ENCODE peak calls at places on chromosomes 6 and 20, in ten cellular contexts. One of them, this sample, is unnamed.

GRCh38 chr20:31678389-31679356 is 41.0 kb downstream of the COX4I2 start:
- DNase-seq in H54: no peak
- DNase-seq in IMR-90: no peak
- DNase-seq in spleen: no peak
- DNase-seq in HCT116: no peak
- DNase-seq in right lobe of liver: no peak
- DNase-seq in GM12892: no peak
- DNase-seq in A549: no peak
- DNase-seq in Peyer's patch: no peak
- DNase-seq in NB4: no peak
- DNase-seq in this sample: no peak

GRCh38 chr6:136525586-136526195 is 24.5 kb downstream of the MAP7 start:
- DNase-seq in NB4: no peak
- DNase-seq in HCT116: no peak
- DNase-seq in right lobe of liver: no peak
- DNase-seq in A549: no peak
- DNase-seq in Peyer's patch: no peak
- DNase-seq in GM12892: no peak
- DNase-seq in H54: no peak
- DNase-seq in IMR-90: no peak
- DNase-seq in spleen: no peak
- DNase-seq in this sample: no peak

GRCh38 chr6:111710439-111710838 is 104.8 kb upstream of the TRAF3IP2 start:
- DNase-seq in HCT116: no peak
- DNase-seq in IMR-90: no peak
- DNase-seq in Peyer's patch: no peak
- DNase-seq in H54: no peak
- DNase-seq in spleen: no peak
- DNase-seq in A549: no peak
- DNase-seq in NB4: no peak
- DNase-seq in GM12892: no peak
- DNase-seq in right lobe of liver: no peak
- DNase-seq in this sample: no peak

GRCh38 chr20:11917663-11918062 is at the start of gene BTBD3:
- DNase-seq in HCT116: no peak
- DNase-seq in right lobe of liver: no peak
- DNase-seq in spleen: no peak
- DNase-seq in Peyer's patch: peak; percentile 17
- DNase-seq in IMR-90: peak; percentile 79
- DNase-seq in A549: no peak
- DNase-seq in NB4: no peak
- DNase-seq in H54: no peak
- DNase-seq in GM12892: no peak
- DNase-seq in this sample: peak; percentile 58

GRCh38 chr6:159061805-159062563 is 17.2 kb upstream of the TAGAP start:
- DNase-seq in A549: no peak
- DNase-seq in HCT116: no peak
- DNase-seq in IMR-90: no peak
- DNase-seq in right lobe of liver: no peak
- DNase-seq in spleen: no peak
- DNase-seq in H54: no peak
- DNase-seq in NB4: peak; percentile 76
- DNase-seq in Peyer's patch: peak; percentile 60
- DNase-seq in GM12892: no peak
- DNase-seq in this sample: no peak

GRCh38 chr6:1524040-1524480 is 85.7 kb upstream of the FOXC1 start:
- DNase-seq in HCT116: peak; percentile 70
- DNase-seq in IMR-90: peak; percentile 33
- DNase-seq in Peyer's patch: peak; percentile 67
- DNase-seq in A549: peak; percentile 32
- DNase-seq in H54: no peak
- DNase-seq in spleen: peak; percentile 84
- DNase-seq in right lobe of liver: peak; percentile 78
- DNase-seq in NB4: no peak
- DNase-seq in GM12892: peak; percentile 28
- DNase-seq in this sample: no peak

GRCh38 chr6:34238507-34239239 is 2.0 kb downstream of the HMGA1 start:
- DNase-seq in NB4: no peak
- DNase-seq in right lobe of liver: peak; percentile 50
- DNase-seq in Peyer's patch: peak; percentile 5
- DNase-seq in IMR-90: no peak
- DNase-seq in A549: no peak
- DNase-seq in GM12892: no peak
- DNase-seq in H54: peak; percentile 19
- DNase-seq in spleen: peak; percentile 80
- DNase-seq in HCT116: no peak
- DNase-seq in this sample: no peak

GRCh38 chr20:58359441-58359840 is 29.6 kb upstream of the VAPB start:
- DNase-seq in spleen: no peak
- DNase-seq in A549: no peak
- DNase-seq in IMR-90: peak; percentile 29
- DNase-seq in right lobe of liver: no peak
- DNase-seq in Peyer's patch: no peak
- DNase-seq in GM12892: no peak
- DNase-seq in HCT116: no peak
- DNase-seq in H54: no peak
- DNase-seq in NB4: no peak
- DNase-seq in this sample: no peak

GRCh38 chr6:127191716-127192115 is 73.2 kb downstream of the RSPO3 start:
- DNase-seq in spleen: no peak
- DNase-seq in H54: no peak
- DNase-seq in A549: no peak
- DNase-seq in GM12892: no peak
- DNase-seq in NB4: no peak
- DNase-seq in IMR-90: peak; percentile 65
- DNase-seq in HCT116: no peak
- DNase-seq in Peyer's patch: no peak
- DNase-seq in right lobe of liver: no peak
- DNase-seq in this sample: no peak

GRCh38 chr20:23435675-23436539 is 3.6 kb upstream of the CSTL1 start:
- DNase-seq in H54: no peak
- DNase-seq in right lobe of liver: peak; percentile 88
- DNase-seq in GM12892: no peak
- DNase-seq in HCT116: no peak
- DNase-seq in IMR-90: no peak
- DNase-seq in NB4: no peak
- DNase-seq in A549: no peak
- DNase-seq in Peyer's patch: no peak
- DNase-seq in spleen: no peak
- DNase-seq in this sample: no peak

GRCh38 chr6:116255246-116255800 is 1.4 kb upstream of the TSPYL4 start:
- DNase-seq in right lobe of liver: no peak
- DNase-seq in H54: no peak
- DNase-seq in HCT116: no peak
- DNase-seq in A549: no peak
- DNase-seq in GM12892: no peak
- DNase-seq in Peyer's patch: no peak
- DNase-seq in IMR-90: no peak
- DNase-seq in spleen: no peak
- DNase-seq in NB4: no peak
- DNase-seq in this sample: no peak

GRCh38 chr20:58661298-58662141 is 10.4 kb downstream of the STX16 start:
- DNase-seq in IMR-90: no peak
- DNase-seq in Peyer's patch: peak; percentile 20
- DNase-seq in right lobe of liver: no peak
- DNase-seq in H54: no peak
- DNase-seq in A549: no peak
- DNase-seq in GM12892: no peak
- DNase-seq in HCT116: no peak
- DNase-seq in NB4: no peak
- DNase-seq in spleen: no peak
- DNase-seq in this sample: no peak

GRCh38 chr20:47278907-47279348 is 77.6 kb downstream of the ZMYND8 start:
- DNase-seq in GM12892: no peak
- DNase-seq in NB4: no peak
- DNase-seq in A549: no peak
- DNase-seq in HCT116: peak; percentile 68
- DNase-seq in spleen: no peak
- DNase-seq in Peyer's patch: no peak
- DNase-seq in right lobe of liver: no peak
- DNase-seq in IMR-90: peak; percentile 26
- DNase-seq in H54: no peak
- DNase-seq in this sample: no peak

GRCh38 chr6:31620586-31621319 is at the start of gene PRRC2A:
- DNase-seq in A549: peak; percentile 76
- DNase-seq in right lobe of liver: no peak
- DNase-seq in GM12892: peak; percentile 75
- DNase-seq in spleen: peak; percentile 98
- DNase-seq in IMR-90: peak; percentile 59
- DNase-seq in HCT116: peak; percentile 47
- DNase-seq in H54: peak; percentile 81
- DNase-seq in NB4: peak; percentile 89
- DNase-seq in Peyer's patch: peak; percentile 81
- DNase-seq in this sample: no peak

GRCh38 chr6:24402697-24403500 is at the start of gene MRS2:
- DNase-seq in GM12892: peak; percentile 67
- DNase-seq in spleen: peak; percentile 96
- DNase-seq in HCT116: peak; percentile 92
- DNase-seq in right lobe of liver: peak; percentile 92
- DNase-seq in H54: peak; percentile 77
- DNase-seq in NB4: peak; percentile 89
- DNase-seq in IMR-90: peak; percentile 66
- DNase-seq in Peyer's patch: peak; percentile 79
- DNase-seq in A549: peak; percentile 63
- DNase-seq in this sample: peak; percentile 76
- TF ChIP-seq POLR2A in GM12892: peak; percentile 80
- TF ChIP-seq POLR2A in spleen: peak; percentile 59
- TF ChIP-seq POLR2A in HCT116: peak; percentile 89
- TF ChIP-seq POLR2A in right lobe of liver: peak; percentile 76
- TF ChIP-seq POLR2A in H54: peak; percentile 97
- TF ChIP-seq POLR2A in NB4: peak; percentile 91
- TF ChIP-seq POLR2A in IMR-90: no peak
- TF ChIP-seq POLR2A in Peyer's patch: peak; percentile 83
- TF ChIP-seq POLR2A in A549: peak; percentile 94
- TF ChIP-seq POLR2A in this sample: peak; percentile 77

GRCh38 chr6:87319271-87319987 is 3.0 kb upstream of the SMIM8 start:
- DNase-seq in spleen: no peak
- DNase-seq in GM12892: no peak
- DNase-seq in Peyer's patch: no peak
- DNase-seq in NB4: no peak
- DNase-seq in right lobe of liver: no peak
- DNase-seq in HCT116: no peak
- DNase-seq in A549: no peak
- DNase-seq in IMR-90: no peak
- DNase-seq in H54: no peak
- DNase-seq in this sample: no peak

GRCh38 chr6:87322304-87323212 is at the start of gene SMIM8:
- DNase-seq in GM12892: peak; percentile 86
- DNase-seq in spleen: peak; percentile 98
- DNase-seq in NB4: peak; percentile 86
- DNase-seq in right lobe of liver: peak; percentile 91
- DNase-seq in Peyer's patch: peak; percentile 86
- DNase-seq in IMR-90: peak; percentile 58
- DNase-seq in A549: peak; percentile 64
- DNase-seq in HCT116: peak; percentile 53
- DNase-seq in H54: peak; percentile 76
- DNase-seq in this sample: peak; percentile 71
- TF ChIP-seq POLR2A in GM12892: peak; percentile 79
- TF ChIP-seq POLR2A in spleen: peak; percentile 9
- TF ChIP-seq POLR2A in NB4: peak; percentile 76
- TF ChIP-seq POLR2A in right lobe of liver: peak; percentile 47
- TF ChIP-seq POLR2A in Peyer's patch: peak; percentile 18
- TF ChIP-seq POLR2A in IMR-90: no peak
- TF ChIP-seq POLR2A in A549: peak; percentile 76
- TF ChIP-seq POLR2A in HCT116: peak; percentile 52
- TF ChIP-seq POLR2A in H54: peak; percentile 86
- TF ChIP-seq POLR2A in this sample: peak; percentile 35

DNA sequence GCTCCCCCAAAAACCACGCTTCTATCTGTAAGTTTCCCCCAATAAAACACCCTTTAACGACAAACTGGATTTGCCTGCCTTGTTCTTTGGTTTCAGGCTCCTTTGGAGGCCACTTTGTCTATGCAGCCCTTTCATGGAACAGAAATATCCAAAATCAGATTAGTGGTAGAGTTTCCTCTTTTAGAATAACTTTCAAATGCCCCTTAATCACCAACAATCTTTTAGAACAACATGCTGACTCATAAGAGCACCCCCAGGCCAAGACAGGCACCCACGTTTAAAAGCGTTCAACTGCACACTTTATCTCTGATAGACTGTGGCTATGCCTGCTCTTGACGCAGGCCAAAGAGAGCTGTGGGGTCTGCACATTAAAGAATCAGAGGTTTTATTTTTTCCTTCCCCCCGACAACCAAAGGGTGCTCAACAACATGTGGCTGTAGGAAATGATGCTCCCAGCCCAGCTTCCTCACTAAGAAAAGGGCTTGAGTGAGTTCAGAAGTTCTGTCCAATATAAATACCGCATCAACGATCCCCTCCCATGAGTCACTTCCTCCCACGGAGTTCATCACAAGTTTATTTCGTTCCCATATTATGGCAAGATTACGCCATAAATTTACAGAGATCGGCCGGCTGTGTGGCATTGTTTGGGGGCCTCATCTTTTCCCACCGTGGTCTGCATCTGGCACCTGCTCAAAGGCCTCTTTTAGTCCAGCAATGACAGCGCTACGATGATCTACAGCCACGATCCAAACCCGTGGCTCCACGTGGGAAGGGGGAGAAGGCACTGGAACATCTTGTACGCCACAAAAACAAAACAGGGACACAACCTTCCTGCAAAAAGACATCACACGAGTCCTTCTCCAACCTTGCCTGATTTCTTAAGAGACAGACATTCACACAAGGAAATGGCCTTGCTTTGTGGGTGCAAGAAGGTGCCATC is 88.8 kb upstream of the NFATC2 start:
- DNase-seq in right lobe of liver: no peak
- DNase-seq in HCT116: peak; percentile 91
- DNase-seq in GM12892: no peak
- DNase-seq in IMR-90: peak; percentile 99
- DNase-seq in spleen: no peak
- DNase-seq in H54: peak; percentile 81
- DNase-seq in Peyer's patch: peak; percentile 22
- DNase-seq in NB4: peak; percentile 95
- DNase-seq in A549: peak; percentile 93
- DNase-seq in this sample: peak; percentile 83
- TF ChIP-seq POLR2A in right lobe of liver: no peak
- TF ChIP-seq POLR2A in HCT116: no peak
- TF ChIP-seq POLR2A in GM12892: no peak
- TF ChIP-seq POLR2A in IMR-90: peak; percentile 77
- TF ChIP-seq POLR2A in spleen: no peak
- TF ChIP-seq POLR2A in H54: no peak
- TF ChIP-seq POLR2A in Peyer's patch: no peak
- TF ChIP-seq POLR2A in NB4: no peak
- TF ChIP-seq POLR2A in A549: no peak
- TF ChIP-seq POLR2A in this sample: no peak

DNA sequence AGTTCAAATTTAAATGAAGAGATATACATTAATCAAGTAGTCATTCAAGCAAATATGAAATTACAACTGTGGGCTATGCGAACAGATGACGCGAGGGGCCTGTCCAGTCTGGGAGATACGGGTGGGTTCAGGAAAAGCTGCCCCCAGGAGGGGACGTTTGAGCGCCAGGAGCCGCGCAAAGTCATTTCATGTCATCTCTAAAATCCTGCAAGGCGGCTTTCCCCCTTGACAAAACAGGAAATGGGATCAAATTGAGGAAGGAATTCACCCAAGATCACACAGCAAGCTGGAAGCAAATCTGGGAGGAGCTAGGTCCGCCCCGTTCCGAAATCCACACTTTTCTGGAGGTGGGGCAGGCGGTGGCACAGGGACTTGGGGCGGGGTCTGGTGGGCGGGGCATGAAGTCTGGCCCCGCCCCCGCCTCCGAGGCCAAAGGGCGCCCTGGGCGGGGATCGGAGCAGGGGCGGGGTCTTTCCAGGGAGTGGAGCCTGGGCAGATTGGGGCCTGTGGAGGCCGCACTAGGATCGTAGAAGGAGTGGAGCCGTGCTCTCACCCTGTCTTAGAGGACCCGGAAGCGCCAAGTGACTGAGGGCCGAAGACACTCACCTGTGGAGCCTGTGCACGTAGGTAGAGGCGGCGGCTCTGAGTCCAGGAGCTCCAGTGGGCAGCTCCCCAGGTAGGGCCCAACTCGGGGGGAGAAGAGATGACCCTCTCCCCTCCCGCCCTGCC is at the start of gene LPIN3:
- DNase-seq in NB4: peak; percentile 21
- DNase-seq in A549: peak; percentile 79
- DNase-seq in HCT116: peak; percentile 84
- DNase-seq in right lobe of liver: peak; percentile 92
- DNase-seq in spleen: peak; percentile 82
- DNase-seq in H54: peak; percentile 81
- DNase-seq in IMR-90: peak; percentile 63
- DNase-seq in GM12892: no peak
- DNase-seq in Peyer's patch: peak; percentile 55
- DNase-seq in this sample: peak; percentile 91
- TF ChIP-seq POLR2A in NB4: no peak
- TF ChIP-seq POLR2A in A549: peak; percentile 81
- TF ChIP-seq POLR2A in HCT116: peak; percentile 51
- TF ChIP-seq POLR2A in right lobe of liver: peak; percentile 47
- TF ChIP-seq POLR2A in spleen: no peak
- TF ChIP-seq POLR2A in H54: no peak
- TF ChIP-seq POLR2A in IMR-90: no peak
- TF ChIP-seq POLR2A in GM12892: no peak
- TF ChIP-seq POLR2A in Peyer's patch: peak; percentile 90
- TF ChIP-seq POLR2A in this sample: peak; percentile 52